ENCODE peak calls at places on chromosomes 3 and 15, in nine cellular contexts. Q is lower leg skin; K is fibroblast of mammary gland; E is CD4-positive, alpha-beta T cell; G is sigmoid colon; C is H9; F is IMR-90; S is adrenal gland; V is stomach. I is an unnamed sample.

GRCh38 chr3:115022835-115023398 is 124.2 kb downstream of the ZBTB20 start:
- DNase-seq in Q (no peak), K (no peak), E (no peak), G (no peak), C (no peak), F (peak; percentile 12), S (no peak), V (no peak), I (no peak)

GRCh38 chr3:157201648-157202278 is 41.8 kb upstream of the CCNL1 start:
- DNase-seq in Q (no peak), K (peak; percentile 63), E (no peak), G (no peak), C (no peak), F (peak; percentile 40), S (no peak), V (no peak), I (no peak)

GRCh38 chr3:176916777-176917176 is 280.5 kb downstream of the TBL1XR1 start:
- DNase-seq in Q (no peak), K (no peak), E (no peak), G (no peak), C (peak; percentile 76), F (no peak), S (no peak), V (peak; percentile 38), I (no peak)

GRCh38 chr3:11382146-11382545 is 109.9 kb downstream of the ATG7 start:
- DNase-seq in Q (no peak), K (no peak), E (no peak), G (no peak), C (no peak), F (no peak), S (no peak), V (no peak), I (no peak)

GRCh38 chr3:116474356-116475200 is 29.3 kb upstream of the LSAMP start:
- DNase-seq in Q (no peak), K (no peak), E (no peak), G (no peak), C (no peak), F (peak; percentile 17), S (no peak), V (no peak), I (no peak)

GRCh38 chr15:90435652-90436337 is 47.8 kb downstream of the IQGAP1 start:
- DNase-seq in Q (no peak), K (no peak), E (no peak), G (no peak), C (no peak), F (no peak), S (no peak), V (no peak), I (no peak)

GRCh38 chr3:141575879-141576743 is 89.3 kb downstream of the RASA2 start:
- DNase-seq in Q (no peak), K (peak; percentile 40), E (no peak), G (no peak), C (no peak), F (peak; percentile 40), S (no peak), V (no peak), I (no peak)

GRCh38 chr3:155876037-155876436 is 5.6 kb downstream of the GMPS start:
- DNase-seq in Q (no peak), K (no peak), E (no peak), G (no peak), C (no peak), F (no peak), S (no peak), V (no peak), I (no peak)

GRCh38 chr3:133492159-133492860 is 81.2 kb upstream of the CDV3 start:
- DNase-seq in Q (no peak), K (no peak), E (no peak), G (no peak), C (no peak), F (no peak), S (no peak), V (no peak), I (no peak)

GRCh38 chr3:170967126-170967525 is 58.7 kb upstream of the EIF5A2 start:
- DNase-seq in Q (no peak), K (no peak), E (no peak), G (no peak), C (no peak), F (no peak), S (no peak), V (no peak), I (no peak)

GRCh38 chr3:100440895-100441294 is 39.6 kb downstream of the LNP1 start:
- DNase-seq in Q (no peak), K (no peak), E (no peak), G (no peak), C (no peak), F (no peak), S (no peak), V (no peak), I (no peak)

GRCh38 chr15:86629409-86629808 is 549.7 kb downstream of the AGBL1 start:
- DNase-seq in Q (no peak), K (no peak), E (no peak), G (no peak), C (no peak), F (no peak), S (no peak), V (no peak), I (no peak)

GRCh38 chr3:51819709-51820406 is 40.8 kb upstream of the IQCF6 start:
- DNase-seq in Q (no peak), K (no peak), E (no peak), G (no peak), C (peak; percentile 85), F (no peak), S (no peak), V (no peak), I (no peak)

GRCh38 chr15:79059081-79059572 is 31.5 kb downstream of the RASGRF1 start:
- DNase-seq in Q (no peak), K (no peak), E (no peak), G (no peak), C (no peak), F (no peak), S (no peak), V (no peak), I (no peak)

GRCh38 chr15:52163321-52164190 is 27.6 kb downstream of the GNB5 start:
- DNase-seq in Q (peak; percentile 75), K (no peak), E (no peak), G (no peak), C (peak; percentile 71), F (no peak), S (no peak), V (no peak), I (no peak)
- TF ChIP-seq CTCF in Q (no peak), K (peak; percentile 15), E (peak; percentile 19), G (no peak), C (peak; percentile 73), F (no peak), S (peak; percentile 15), V (no peak), I (peak; percentile 42)

GRCh38 chr3:179410317-179410716 is 41.0 kb downstream of the GNB4 start:
- DNase-seq in Q (no peak), K (peak; percentile 20), E (no peak), G (no peak), C (no peak), F (peak; percentile 37), S (no peak), V (no peak), I (no peak)
- TF ChIP-seq CTCF in Q (no peak), K (peak; percentile 12), E (no peak), G (no peak), C (no peak), F (peak; percentile 20), S (no peak), V (no peak), I (no peak)

DNA sequence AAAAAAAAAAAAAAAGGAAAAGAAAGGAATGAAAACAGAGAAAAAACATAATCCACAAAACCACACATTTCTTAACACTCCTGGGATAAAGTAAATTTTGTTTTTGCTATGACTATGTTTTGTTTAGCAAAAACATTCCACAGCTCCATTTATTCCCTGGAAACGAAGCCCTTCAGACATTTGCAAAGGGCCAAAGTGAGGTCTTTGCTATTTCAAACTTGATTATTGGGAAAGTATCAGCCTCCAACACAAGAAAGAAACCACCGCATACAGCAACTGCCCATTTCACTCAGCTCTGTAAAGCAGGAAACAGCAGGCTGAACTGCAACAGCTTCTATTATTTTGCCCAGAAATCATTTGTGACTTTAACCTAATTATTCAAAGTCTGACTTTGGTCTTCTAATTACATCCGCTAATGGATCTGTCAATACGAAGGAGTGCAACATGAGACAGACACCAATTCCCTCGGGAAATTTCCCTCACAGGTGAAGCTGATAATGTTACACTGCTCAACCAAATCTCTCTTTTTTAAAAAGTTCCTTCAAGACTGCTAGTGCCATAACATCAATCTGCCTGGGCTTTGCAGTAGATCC is 72.1 kb downstream of the RFTN1 start:
- DNase-seq in Q (no peak), K (peak; percentile 42), E (no peak), G (no peak), C (no peak), F (peak; percentile 68), S (no peak), V (no peak), I (no peak)
- TF ChIP-seq CTCF in Q (no peak), K (no peak), E (no peak), G (no peak), C (no peak), F (no peak), S (no peak), V (no peak), I (no peak)

DNA sequence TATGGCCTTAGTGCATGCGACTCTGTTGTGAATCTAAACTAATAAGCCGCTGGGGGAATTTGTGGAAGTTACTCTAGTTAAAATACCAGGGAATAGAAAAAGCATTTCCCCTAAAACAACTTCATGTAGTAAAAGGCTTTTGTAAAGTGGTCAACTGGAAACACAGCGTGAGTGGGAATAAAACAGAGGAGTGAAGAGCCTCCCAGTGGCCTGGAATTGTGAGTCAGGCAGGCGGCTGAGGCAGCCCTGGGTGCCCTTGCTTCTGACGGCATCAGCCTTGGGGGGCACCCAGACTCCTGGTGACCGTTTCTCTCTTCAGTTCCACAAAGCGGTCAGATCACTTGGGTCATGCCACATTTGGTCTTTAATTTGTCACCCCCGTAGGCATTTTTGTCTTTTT is 108.4 kb downstream of the GHSR start:
- DNase-seq in Q (no peak), K (no peak), E (no peak), G (no peak), C (no peak), F (no peak), S (peak; percentile 51), V (no peak), I (no peak)
- TF ChIP-seq CTCF in Q (no peak), K (no peak), E (no peak), G (no peak), C (no peak), F (no peak), S (no peak), V (no peak), I (peak; percentile 9)

GRCh38 chr15:92166751-92167412 is 226.8 kb upstream of the ST8SIA2 start:
- DNase-seq in Q (no peak), K (no peak), E (no peak), G (no peak), C (no peak), F (no peak), S (no peak), V (no peak), I (no peak)
- TF ChIP-seq CTCF in Q (no peak), K (no peak), E (no peak), G (no peak), C (no peak), F (no peak), S (no peak), V (no peak), I (no peak)

I was measured in chondrocyte.